ENCODE peak calls at places on chromosomes 13 and 19, in six cellular contexts. A is heart left ventricle; I is gastrocnemius medialis; B is PC-3; U is upper lobe of right lung; S is CD8-positive, alpha-beta T cell. F is an unnamed sample.

GRCh38 chr19:13024958-13025653 is 29.8 kb downstream of the NFIX start:
- DNase-seq in A (no peak), I (no peak), B (peak; percentile 66), U (peak; percentile 85), S (no peak), F (no peak)

GRCh38 chr19:48194041-48194871 is 23.8 kb downstream of the ZSWIM9 start:
- DNase-seq in A (no peak), I (no peak), B (no peak), U (no peak), S (peak; percentile 24), F (peak; percentile 17)

GRCh38 chr13:37960427-37960826 is 90.9 kb upstream of the TRPC4 start:
- DNase-seq in A (no peak), I (no peak), B (peak; percentile 40), U (no peak), S (no peak), F (no peak)

GRCh38 chr13:40812724-40813445 is 23.5 kb downstream of the SLC25A15 start:
- DNase-seq in A (no peak), I (no peak), B (peak; percentile 57), U (no peak), S (no peak), F (no peak)

GRCh38 chr19:409515-410242 is 732 bp upstream of the C2CD4C start:
- DNase-seq in A (peak; percentile 51), I (no peak), B (no peak), U (peak; percentile 60), S (no peak), F (no peak)

GRCh38 chr13:97977376-97977705 is 23.9 kb downstream of the IPO5 start:
- DNase-seq in A (no peak), I (no peak), B (peak; percentile 4), U (no peak), S (no peak), F (peak; percentile 27)

GRCh38 chr19:6708346-6708745 is 12.1 kb downstream of the C3 start:
- DNase-seq in A (no peak), I (no peak), B (no peak), U (no peak), S (no peak), F (no peak)

GRCh38 chr19:13005861-13006370 is 10.6 kb downstream of the NFIX start:
- DNase-seq in A (no peak), I (no peak), B (no peak), U (no peak), S (no peak), F (no peak)

GRCh38 chr13:98990701-98991100 is 12.8 kb upstream of the DOCK9 start:
- DNase-seq in A (no peak), I (no peak), B (peak; percentile 32), U (no peak), S (no peak), F (no peak)

GRCh38 chr13:98875146-98875729 is 102.6 kb downstream of the DOCK9 start:
- DNase-seq in A (no peak), I (no peak), B (no peak), U (no peak), S (no peak), F (no peak)

GRCh38 chr13:45474584-45475454 is 10.1 kb downstream of the COG3 start:
- DNase-seq in A (no peak), I (no peak), B (no peak), U (no peak), S (no peak), F (no peak)

GRCh38 chr19:6772028-6772865 is at the start of gene VAV1:
- DNase-seq in A (peak; percentile 85), I (no peak), B (no peak), U (peak; percentile 89), S (peak; percentile 84), F (peak; percentile 92)

GRCh38 chr13:50916701-50917184 is 7.2 kb downstream of the RNASEH2B start:
- DNase-seq in A (no peak), I (peak; percentile 11), B (no peak), U (no peak), S (no peak), F (peak; percentile 27)

GRCh38 chr13:20721454-20722357 is 18.2 kb downstream of the IL17D start:
- DNase-seq in A (no peak), I (peak; percentile 60), B (peak; percentile 54), U (peak; percentile 73), S (no peak), F (no peak)

GRCh38 chr13:86446311-86446710 is 647.1 kb upstream of the SLITRK6 start:
- DNase-seq in A (no peak), I (no peak), B (peak; percentile 49), U (no peak), S (no peak), F (no peak)

GRCh38 chr13:99955747-99956472 is 15.7 kb downstream of the ZIC5 start:
- DNase-seq in A (no peak), I (no peak), B (no peak), U (no peak), S (no peak), F (no peak)

GRCh38 chr13:98689347-98689968 is 63.0 kb downstream of the SLC15A1 start:
- DNase-seq in A (no peak), I (no peak), B (no peak), U (no peak), S (no peak), F (no peak)

GRCh38 chr13:68232351-68233130 is 1002.4 kb upstream of the PCDH9 start:
- DNase-seq in A (no peak), I (no peak), B (no peak), U (no peak), S (no peak), F (no peak)

GRCh38 chr13:78247362-78247761 is 328.7 kb upstream of the EDNRB start:
- DNase-seq in A (no peak), I (no peak), B (no peak), U (no peak), S (no peak), F (no peak)

GRCh38 chr13:31930901-31931522 is 100.6 kb upstream of the FRY start:
- DNase-seq in A (no peak), I (no peak), B (peak; percentile 64), U (no peak), S (no peak), F (no peak)

GRCh38 chr13:99677388-99677951 is 176.2 kb downstream of the TM9SF2 start:
- DNase-seq in A (no peak), I (no peak), B (peak; percentile 47), U (no peak), S (no peak), F (no peak)

GRCh38 chr13:113142876-113143275 is 15.6 kb upstream of the PROZ start:
- DNase-seq in A (no peak), I (no peak), B (no peak), U (no peak), S (no peak), F (no peak)

GRCh38 chr13:99905224-99905623 is 66.3 kb downstream of the ZIC5 start:
- DNase-seq in A (no peak), I (no peak), B (no peak), U (no peak), S (no peak), F (no peak)

GRCh38 chr13:27104606-27105005 is 67.0 kb downstream of the USP12 start:
- DNase-seq in A (no peak), I (no peak), B (no peak), U (no peak), S (no peak), F (no peak)

GRCh38 chr13:26557393-26558073 is at the start of gene WASF3:
- DNase-seq in A (peak; percentile 96), I (peak; percentile 90), B (peak; percentile 88), U (peak; percentile 96), S (peak; percentile 12), F (peak; percentile 58)

GRCh38 chr19:14089662-14090508 is 666 bp downstream of the SAMD1 start:
- DNase-seq in A (peak; percentile 86), I (no peak), B (peak; percentile 58), U (peak; percentile 83), S (peak; percentile 40), F (peak; percentile 40)

DNA sequence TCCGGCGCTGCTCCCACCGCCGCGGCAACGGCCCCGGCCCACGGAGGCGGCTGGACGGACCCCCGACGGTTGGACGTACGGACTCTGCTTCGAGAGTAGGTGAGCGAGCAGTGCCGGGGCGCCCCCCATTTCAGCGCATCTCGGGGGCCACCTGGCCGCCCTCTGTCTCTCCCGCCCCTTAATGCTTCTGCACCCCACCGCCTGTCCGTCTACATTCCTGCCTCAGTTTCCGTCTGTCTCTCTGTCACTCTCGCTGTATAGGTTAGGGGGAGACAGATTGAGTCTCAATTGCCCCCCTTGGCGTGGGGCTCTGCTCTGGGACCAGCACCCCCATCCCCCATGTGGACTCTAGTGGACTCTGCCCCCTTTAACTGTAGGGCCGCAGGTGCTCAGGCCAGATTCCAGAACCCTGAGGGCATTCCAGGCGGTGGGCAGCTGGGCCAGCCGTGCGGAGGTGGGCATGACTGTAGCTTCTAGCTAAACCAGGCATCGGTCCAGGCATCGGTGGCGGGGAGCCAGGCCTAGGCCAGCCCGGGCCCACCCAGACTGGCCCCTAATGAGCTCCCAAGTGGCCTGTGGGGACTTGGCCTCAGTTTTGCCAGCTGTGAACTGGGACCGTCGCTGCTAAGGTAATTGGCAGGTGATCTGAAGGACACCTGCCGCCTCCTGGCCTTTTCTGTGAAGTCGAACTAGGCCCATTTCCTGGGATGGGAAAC is 373 bp downstream of the TNFAIP8L1 start:
- DNase-seq in A (peak; percentile 74), I (no peak), B (no peak), U (peak; percentile 72), S (no peak), F (no peak)
- H3K27ac ChIP-seq in A (peak overlapping the region; percentile 80), I (peak overlapping the region; percentile 79), B (no peak overlapping the region), U (peak overlapping the region; percentile 78), S (peak overlapping the region; percentile 54), F (peak overlapping the region; percentile 74)

GRCh38 chr13:33110713-33111413 is 94.6 kb downstream of the KL start:
- DNase-seq in A (peak; percentile 80), I (no peak), B (no peak), U (no peak), S (no peak), F (no peak)
- H3K36me3 ChIP-seq in A (peaks cover 99% of the 10 kb centered on the region), I (no peaks in the 10 kb centered on the region), B (peaks cover 35% of the 10 kb centered on the region), U (peaks cover 76% of the 10 kb centered on the region), S (no peaks in the 10 kb centered on the region), F (no peaks in the 10 kb centered on the region)

GRCh38 chr19:10763828-10764339 is 46.0 kb downstream of the DNM2 start:
- DNase-seq in A (peak; percentile 43), I (no peak), B (no peak), U (peak; percentile 64), S (no peak), F (no peak)
- H3K27ac ChIP-seq in A (peak overlapping the region; percentile 44), I (no peak overlapping the region), B (no peak overlapping the region), U (peak overlapping the region; percentile 65), S (no peak overlapping the region), F (peak overlapping the region; percentile 56)

GRCh38 chr19:53520163-53520546 is 17.8 kb upstream of the ZNF331 start:
- DNase-seq in A (no peak), I (no peak), B (no peak), U (no peak), S (no peak), F (no peak)
- H3K36me3 ChIP-seq in A (no peaks in the 10 kb centered on the region), I (no peaks in the 10 kb centered on the region), B (peaks cover 9% of the 10 kb centered on the region), U (no peaks in the 10 kb centered on the region), S (no peaks in the 10 kb centered on the region), F (no peaks in the 10 kb centered on the region)

DNA sequence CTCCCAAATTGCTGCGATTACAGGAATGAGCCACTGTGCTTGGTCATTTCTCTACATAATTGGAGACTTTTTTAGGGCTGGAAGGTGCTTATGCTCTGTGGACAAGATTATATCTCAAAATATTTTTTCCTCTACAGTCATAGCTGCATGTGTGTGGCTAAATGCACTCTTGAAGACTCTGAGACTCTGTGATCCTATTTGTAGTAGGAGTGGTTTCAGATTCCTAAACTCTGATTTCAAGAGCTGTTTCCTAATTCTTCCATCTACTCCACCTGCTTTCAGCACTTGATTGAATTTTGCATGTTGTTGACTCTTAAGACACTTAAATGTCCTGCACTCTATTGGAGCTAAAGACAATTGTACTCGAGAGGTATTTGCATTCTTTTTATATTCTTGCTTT is 78.0 kb downstream of the KLF5 start:
- DNase-seq in A (no peak), I (no peak), B (peak; percentile 17), U (no peak), S (no peak), F (no peak)
- H3K27ac ChIP-seq in A (no peak overlapping the region), I (no peak overlapping the region), B (peak overlapping the region; percentile 94), U (no peak overlapping the region), S (no peak overlapping the region), F (no peak overlapping the region)

GRCh38 chr13:75465236-75465635 is 16.7 kb downstream of the TBC1D4 start:
- DNase-seq in A (no peak), I (no peak), B (no peak), U (no peak), S (no peak), F (no peak)
- H3K36me3 ChIP-seq in A (no peaks in the 10 kb centered on the region), I (no peaks in the 10 kb centered on the region), B (peaks cover 5% of the 10 kb centered on the region), U (no peaks in the 10 kb centered on the region), S (no peaks in the 10 kb centered on the region), F (no peaks in the 10 kb centered on the region)